ENCODE peak calls at places on chromosomes 1 and 21, in five cellular contexts. W is H54, E is transverse colon, G is sigmoid colon, I is HepG2. D is an unnamed sample.

GRCh38 chr1:114833421-114833820 is 21.2 kb upstream of the SYCP1 start:
- DNase-seq in W (no peak), E (no peak), G (no peak), I (no peak), D (no peak)

GRCh38 chr1:45205000-45205909 is 1.1 kb downstream of the ZSWIM5 start:
- DNase-seq in W (no peak), E (peak), G (peak), I (peak), D (peak)

GRCh38 chr1:214525535-214526019 is 25.8 kb downstream of the PTPN14 start:
- DNase-seq in W (no peak), E (no peak), G (no peak), I (no peak), D (no peak)

GRCh38 chr1:168467452-168467851 is 76.3 kb downstream of the XCL2 start:
- DNase-seq in W (no peak), E (no peak), G (no peak), I (no peak), D (no peak)

GRCh38 chr1:53654216-53655210 is 84.5 kb downstream of the GLIS1 start:
- DNase-seq in W (no peak), E (no peak), G (no peak), I (no peak), D (no peak)

GRCh38 chr1:113784104-113784779 is 25.0 kb upstream of the PHTF1 start:
- DNase-seq in W (no peak), E (no peak), G (no peak), I (no peak), D (peak)

GRCh38 chr1:228445867-228446584 is 29.4 kb upstream of the TRIM17 start:
- DNase-seq in W (no peak), E (no peak), G (no peak), I (no peak), D (peak)

GRCh38 chr1:223144914-223145313 is 1.9 kb upstream of the TLR5 start:
- DNase-seq in W (no peak), E (no peak), G (peak), I (no peak), D (no peak)

GRCh38 chr1:109619405-109619654 is at the start of gene GNAT2:
- DNase-seq in W (no peak), E (no peak), G (no peak), I (no peak), D (no peak)

GRCh38 chr1:241799414-241799813 is 48.6 kb upstream of the EXO1 start:
- DNase-seq in W (no peak), E (no peak), G (no peak), I (no peak), D (no peak)

GRCh38 chr1:10459185-10459584 is 9.4 kb downstream of the CORT start:
- DNase-seq in W (peak), E (no peak), G (no peak), I (peak), D (peak)

GRCh38 chr1:3498986-3499385 is 44.5 kb downstream of the ARHGEF16 start:
- DNase-seq in W (no peak), E (no peak), G (no peak), I (no peak), D (no peak)

GRCh38 chr1:10861822-10862221 is 65.4 kb upstream of the CASZ1 start:
- DNase-seq in W (no peak), E (no peak), G (no peak), I (no peak), D (no peak)

GRCh38 chr1:202282017-202282335 is 59.8 kb downstream of the UBE2T start:
- DNase-seq in W (no peak), E (no peak), G (no peak), I (no peak), D (no peak)

GRCh38 chr1:209511169-209511568 is 72.3 kb upstream of the CAMK1G start:
- DNase-seq in W (no peak), E (no peak), G (no peak), I (no peak), D (no peak)

GRCh38 chr1:54372978-54373377 is 33.2 kb downstream of the SSBP3 start:
- DNase-seq in W (no peak), E (no peak), G (no peak), I (no peak), D (no peak)

GRCh38 chr1:163876546-163876945 is 554.8 kb downstream of the NUF2 start:
- DNase-seq in W (no peak), E (no peak), G (no peak), I (no peak), D (no peak)

GRCh38 chr1:22204989-22205913 is 62.4 kb upstream of the WNT4 start:
- DNase-seq in W (no peak), E (no peak), G (no peak), I (no peak), D (no peak)

GRCh38 chr1:14653461-14653960 is 55.0 kb downstream of the KAZN start:
- DNase-seq in W (peak), E (no peak), G (no peak), I (no peak), D (no peak)

GRCh38 chr1:53110370-53111072 is 31.9 kb downstream of the SLC1A7 start:
- DNase-seq in W (no peak), E (no peak), G (no peak), I (no peak), D (no peak)

GRCh38 chr1:116690809-116691323 is 23.3 kb upstream of the IGSF3 start:
- DNase-seq in W (no peak), E (no peak), G (no peak), I (no peak), D (peak)

GRCh38 chr21:45410151-45410864 is 5.3 kb downstream of the COL18A1 start:
- DNase-seq in W (no peak), E (no peak), G (peak), I (peak), D (peak)

GRCh38 chr1:209876091-209876800 is 48.5 kb downstream of the UTP25 start:
- DNase-seq in W (no peak), E (no peak), G (no peak), I (no peak), D (no peak)

GRCh38 chr1:19799877-19800804 is at the start of gene TMCO4:
- DNase-seq in W (peak), E (peak), G (peak), I (peak), D (peak)

GRCh38 chr1:242731446-242731845 is 206.9 kb upstream of the PLD5 start:
- DNase-seq in W (no peak), E (no peak), G (no peak), I (no peak), D (no peak)

GRCh38 chr1:71270394-71270793 is 189.6 kb upstream of the ZRANB2 start:
- DNase-seq in W (no peak), E (no peak), G (no peak), I (no peak), D (no peak)

GRCh38 chr1:248576219-248576980 is 1.8 kb upstream of the OR2T34 start:
- DNase-seq in W (no peak), E (no peak), G (no peak), I (no peak), D (no peak)

GRCh38 chr1:49544615-49545014 is 479.1 kb downstream of the AGBL4 start:
- DNase-seq in W (no peak), E (no peak), G (no peak), I (no peak), D (no peak)

GRCh38 chr21:29365636-29366305 is 67.0 kb downstream of the BACH1 start:
- DNase-seq in W (no peak), E (no peak), G (no peak), I (no peak), D (no peak)

DNA sequence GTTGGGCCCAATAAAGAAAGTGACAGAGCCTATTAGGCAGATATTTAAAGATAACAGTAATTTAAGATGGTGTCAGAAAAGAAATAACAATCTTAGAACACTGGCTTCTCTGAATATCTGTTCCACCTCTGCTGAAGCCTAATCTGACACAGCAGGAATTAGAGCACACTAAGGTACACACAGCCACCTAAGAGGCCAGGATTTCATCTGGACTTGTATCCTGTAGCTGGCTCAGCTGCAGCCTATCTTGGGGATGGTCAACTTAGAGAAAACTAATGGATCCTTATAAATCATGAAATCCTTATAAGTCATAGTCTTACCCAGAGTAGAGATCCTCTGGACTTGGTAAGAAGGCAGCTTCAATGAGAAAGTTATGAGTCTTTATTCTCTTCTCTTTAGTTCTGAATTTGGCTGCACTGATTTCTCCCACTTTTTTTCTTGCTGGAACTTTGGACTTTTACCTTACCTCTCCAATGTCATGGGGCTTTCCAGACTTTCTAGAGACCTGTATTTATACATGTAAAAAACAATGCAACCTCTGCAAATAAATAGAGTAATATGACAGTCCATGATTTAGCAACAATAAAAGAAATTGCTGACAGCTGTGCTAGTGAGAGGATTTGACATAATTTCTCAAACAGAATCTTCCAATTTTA is at the start of gene GBP7:
- DNase-seq in W (no peak), E (no peak), G (no peak), I (no peak), D (no peak)
- TF ChIP-seq POLR2A in W (no peak), E (no peak), G (no peak), I (no peak), D (no peak)

GRCh38 chr1:211734359-211734758 is 58.9 kb upstream of the NEK2 start:
- DNase-seq in W (no peak), E (no peak), G (no peak), I (no peak), D (no peak)

GRCh38 chr1:211732276-211732571 is 56.8 kb upstream of the NEK2 start:
- DNase-seq in W (no peak), E (no peak), G (no peak), I (no peak), D (no peak)

GRCh38 chr1:211736351-211736915 is 61.0 kb upstream of the NEK2 start:
- DNase-seq in W (no peak), E (no peak), G (no peak), I (no peak), D (no peak)

GRCh38 chr1:211735208-211736170 is 60.1 kb upstream of the NEK2 start:
- DNase-seq in W (peak), E (peak), G (peak), I (peak), D (no peak)

GRCh38 chr1:211734791-211735190 is 59.4 kb upstream of the NEK2 start:
- DNase-seq in W (no peak), E (peak), G (no peak), I (no peak), D (no peak)
- TF ChIP-seq POLR2A in W (no peak), E (no peak), G (no peak), I (no peak), D (no peak)

DNA sequence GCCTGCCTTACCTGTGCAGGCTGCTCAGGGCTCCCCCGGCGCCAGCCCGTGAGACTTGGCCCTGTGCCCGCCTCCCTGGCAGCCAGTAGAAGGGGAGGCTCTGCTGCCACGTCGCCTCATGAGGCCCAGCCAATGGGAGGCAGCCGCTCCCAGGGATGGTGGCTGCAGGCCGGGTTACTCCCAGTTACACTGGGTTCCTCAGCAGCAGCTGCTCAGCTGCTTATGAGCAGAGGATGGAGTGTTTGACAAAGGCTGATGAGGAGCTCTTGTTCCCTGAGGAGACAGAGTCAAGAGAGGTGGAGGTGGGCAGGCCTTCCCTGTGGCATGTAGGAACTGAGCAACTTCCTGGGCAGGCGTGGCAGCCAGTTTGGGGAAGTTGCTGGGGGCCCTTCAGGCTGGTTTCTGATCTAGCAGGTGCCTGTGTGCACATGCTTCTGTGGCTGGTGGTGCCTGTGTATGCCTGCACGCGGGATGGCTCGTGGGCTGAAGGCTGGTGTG is 5.6 kb downstream of the MFSD2A start:
- DNase-seq in W (no peak), E (peak), G (no peak), I (no peak), D (peak)
- TF ChIP-seq POLR2A in W (no peak), E (no peak), G (no peak), I (no peak), D (peak)

DNA sequence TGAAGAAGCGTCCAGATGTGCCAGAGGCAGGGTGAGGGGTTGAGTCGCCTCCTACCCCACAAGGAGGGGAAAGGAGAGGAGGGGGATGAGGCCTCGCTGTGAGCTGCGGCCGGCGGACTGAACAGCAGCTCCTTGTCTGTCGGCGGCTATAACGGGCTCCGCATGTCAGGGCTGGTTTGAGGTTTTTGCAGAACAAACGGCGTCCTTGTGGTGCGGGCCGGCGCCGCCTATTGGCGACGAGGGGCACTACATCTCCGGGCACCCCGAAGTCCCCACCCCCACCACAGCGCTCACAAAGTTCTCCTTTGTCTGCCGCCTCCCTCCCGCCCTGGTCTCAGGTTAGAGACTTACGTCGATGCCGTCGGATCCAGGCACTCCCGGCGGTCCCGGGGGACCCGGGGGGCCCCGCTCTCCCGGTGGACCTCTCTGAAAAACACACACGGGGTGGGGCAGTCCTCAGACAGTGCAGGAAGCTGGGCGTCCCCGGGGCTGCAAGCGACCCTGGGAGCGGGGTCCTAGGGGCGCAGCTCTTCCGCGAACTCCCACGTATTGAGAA is 1.8 kb downstream of the COL9A2 start:
- DNase-seq in W (no peak), E (peak), G (peak), I (peak), D (peak)
- TF ChIP-seq POLR2A in W (no peak), E (no peak), G (no peak), I (peak), D (no peak)

DNA sequence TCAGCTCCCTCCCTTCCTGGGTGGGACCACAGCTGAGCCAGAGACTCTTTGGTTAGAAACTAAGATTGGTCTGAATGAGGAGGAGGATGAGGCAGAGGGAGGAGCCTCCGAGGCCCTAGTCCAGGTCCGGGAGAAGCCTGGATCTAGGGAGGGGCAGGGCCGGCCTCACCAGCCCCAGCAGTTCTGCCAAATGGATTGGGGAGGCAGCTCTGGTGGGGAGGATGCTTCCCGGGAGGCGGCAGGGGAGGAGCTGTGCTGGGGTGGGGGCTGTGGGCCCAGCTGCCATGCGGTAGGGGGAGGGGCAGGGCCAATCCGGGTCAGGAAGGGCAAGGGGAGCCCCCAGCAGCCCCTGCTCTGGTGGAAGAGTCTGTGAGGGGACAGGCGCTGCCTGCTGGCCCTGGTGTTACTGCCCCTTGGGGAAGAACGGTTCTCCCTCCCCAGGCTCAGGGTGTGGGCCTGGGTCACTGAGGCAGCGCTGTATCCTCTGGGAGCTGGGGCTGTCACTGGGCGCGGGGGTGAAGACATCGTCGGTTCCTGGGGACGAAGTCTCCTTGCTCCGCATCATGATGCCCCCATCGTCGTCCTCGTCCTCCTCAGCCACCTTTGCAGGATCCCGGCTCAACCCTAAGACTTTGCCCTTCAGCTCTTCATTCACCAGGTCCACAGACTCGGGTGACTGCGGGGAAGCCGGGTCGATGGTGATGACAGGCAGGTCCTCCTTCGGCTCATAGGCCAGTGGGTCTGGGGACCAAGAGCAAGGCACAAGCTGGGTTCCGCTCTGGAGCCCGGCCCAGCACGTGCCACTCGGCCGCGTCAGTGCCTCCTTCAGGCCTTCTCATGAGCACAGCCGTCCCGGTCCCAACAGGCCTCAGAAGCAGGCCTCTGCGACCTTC is 54.8 kb downstream of the SLC9A1 start:
- DNase-seq in W (peak), E (no peak), G (peak), I (no peak), D (no peak)
- TF ChIP-seq POLR2A in W (no peak), E (no peak), G (no peak), I (no peak), D (no peak)

GRCh38 chr1:42684139-42684538 is 1.9 kb downstream of the YBX1 start:
- DNase-seq in W (no peak), E (no peak), G (no peak), I (peak), D (peak)

GRCh38 chr1:42680921-42681683 is 1.1 kb upstream of the YBX1 start:
- DNase-seq in W (no peak), E (no peak), G (no peak), I (no peak), D (peak)

GRCh38 chr1:42682739-42683529 is 716 bp downstream of the YBX1 start:
- DNase-seq in W (peak), E (peak), G (peak), I (peak), D (peak)

GRCh38 chr1:42680045-42680444 is 2.2 kb upstream of the YBX1 start:
- DNase-seq in W (no peak), E (no peak), G (no peak), I (no peak), D (no peak)

GRCh38 chr1:42681771-42682483 is at the start of gene YBX1:
- DNase-seq in W (peak), E (peak), G (peak), I (peak), D (peak)
- TF ChIP-seq POLR2A in W (peak), E (peak), G (peak), I (peak), D (peak)

GRCh38 chr1:198638894-198639319 is at the start of gene PTPRC:
- DNase-seq in W (no peak), E (no peak), G (no peak), I (no peak), D (peak)
- TF ChIP-seq POLR2A in W (no peak), E (peak), G (no peak), I (no peak), D (peak)

D was measured in erythroblast.